ENCODE peak calls at places on chromosomes 12 and 14, in ten cellular contexts. One of them, this sample, is unnamed.
A peak's percentile ranks its signal among the peaks of the same experiment; 100 is the strongest.

GRCh38 chr12:16384732-16385131 is 37.3 kb downstream of the MGST1 start:
- DNase-seq in transverse colon: no peak
- DNase-seq in head of caudate nucleus: no peak
- DNase-seq in left kidney: no peak
- DNase-seq in stimulated activated naive CD8-positive, alpha-beta T cell treated with anti-CD3 and anti-CD28 coated beads, Interleukin-15, Interleukin-2, amounts not matched to agents 100 U/mL and 50 U/mL, for 24 hours: no peak
- DNase-seq in NCI-H1092 treated with DMSO at 0.1 percent for 48 hours: no peak
- DNase-seq in SHP77: no peak
- DNase-seq in GM03348: no peak
- DNase-seq in ELR: no peak
- DNase-seq in naive thymus-derived CD8-positive, alpha-beta T cell: no peak
- DNase-seq in this sample: no peak

GRCh38 chr14:89176090-89176757 is 240.8 kb downstream of the FOXN3 start:
- DNase-seq in transverse colon: no peak
- DNase-seq in head of caudate nucleus: no peak
- DNase-seq in left kidney: no peak
- DNase-seq in stimulated activated naive CD8-positive, alpha-beta T cell treated with anti-CD3 and anti-CD28 coated beads, Interleukin-15, Interleukin-2, amounts not matched to agents 100 U/mL and 50 U/mL, for 24 hours: no peak
- DNase-seq in NCI-H1092 treated with DMSO at 0.1 percent for 48 hours: no peak
- DNase-seq in SHP77: no peak
- DNase-seq in GM03348: no peak
- DNase-seq in ELR: no peak
- DNase-seq in naive thymus-derived CD8-positive, alpha-beta T cell: no peak
- DNase-seq in this sample: no peak

GRCh38 chr12:100576311-100577036 is 3.0 kb downstream of the GAS2L3 start:
- DNase-seq in transverse colon: no peak
- DNase-seq in head of caudate nucleus: no peak
- DNase-seq in left kidney: no peak
- DNase-seq in stimulated activated naive CD8-positive, alpha-beta T cell treated with anti-CD3 and anti-CD28 coated beads, Interleukin-15, Interleukin-2, amounts not matched to agents 100 U/mL and 50 U/mL, for 24 hours: no peak
- DNase-seq in NCI-H1092 treated with DMSO at 0.1 percent for 48 hours: no peak
- DNase-seq in SHP77: peak; percentile 15
- DNase-seq in GM03348: peak; percentile 59
- DNase-seq in ELR: peak; percentile 96
- DNase-seq in naive thymus-derived CD8-positive, alpha-beta T cell: no peak
- DNase-seq in this sample: no peak

GRCh38 chr12:18990866-18991265 is 138.7 kb upstream of the PLEKHA5 start:
- DNase-seq in transverse colon: no peak
- DNase-seq in head of caudate nucleus: no peak
- DNase-seq in left kidney: no peak
- DNase-seq in stimulated activated naive CD8-positive, alpha-beta T cell treated with anti-CD3 and anti-CD28 coated beads, Interleukin-15, Interleukin-2, amounts not matched to agents 100 U/mL and 50 U/mL, for 24 hours: no peak
- DNase-seq in NCI-H1092 treated with DMSO at 0.1 percent for 48 hours: peak; percentile 40
- DNase-seq in SHP77: no peak
- DNase-seq in GM03348: no peak
- DNase-seq in ELR: no peak
- DNase-seq in naive thymus-derived CD8-positive, alpha-beta T cell: no peak
- DNase-seq in this sample: no peak

GRCh38 chr14:68987653-68988036 is 8.5 kb upstream of the ACTN1 start:
- DNase-seq in transverse colon: no peak
- DNase-seq in head of caudate nucleus: no peak
- DNase-seq in left kidney: peak; percentile 33
- DNase-seq in stimulated activated naive CD8-positive, alpha-beta T cell treated with anti-CD3 and anti-CD28 coated beads, Interleukin-15, Interleukin-2, amounts not matched to agents 100 U/mL and 50 U/mL, for 24 hours: no peak
- DNase-seq in NCI-H1092 treated with DMSO at 0.1 percent for 48 hours: no peak
- DNase-seq in SHP77: no peak
- DNase-seq in GM03348: no peak
- DNase-seq in ELR: peak; percentile 31
- DNase-seq in naive thymus-derived CD8-positive, alpha-beta T cell: no peak
- DNase-seq in this sample: no peak

GRCh38 chr14:90979451-90979850 is 81.0 kb downstream of the RPS6KA5 start:
- DNase-seq in transverse colon: no peak
- DNase-seq in head of caudate nucleus: no peak
- DNase-seq in left kidney: no peak
- DNase-seq in stimulated activated naive CD8-positive, alpha-beta T cell treated with anti-CD3 and anti-CD28 coated beads, Interleukin-15, Interleukin-2, amounts not matched to agents 100 U/mL and 50 U/mL, for 24 hours: no peak
- DNase-seq in NCI-H1092 treated with DMSO at 0.1 percent for 48 hours: no peak
- DNase-seq in SHP77: no peak
- DNase-seq in GM03348: no peak
- DNase-seq in ELR: no peak
- DNase-seq in naive thymus-derived CD8-positive, alpha-beta T cell: no peak
- DNase-seq in this sample: no peak

GRCh38 chr12:125050868-125051267 is 14.4 kb upstream of the AACS start:
- DNase-seq in transverse colon: no peak
- DNase-seq in head of caudate nucleus: no peak
- DNase-seq in left kidney: no peak
- DNase-seq in stimulated activated naive CD8-positive, alpha-beta T cell treated with anti-CD3 and anti-CD28 coated beads, Interleukin-15, Interleukin-2, amounts not matched to agents 100 U/mL and 50 U/mL, for 24 hours: no peak
- DNase-seq in NCI-H1092 treated with DMSO at 0.1 percent for 48 hours: no peak
- DNase-seq in SHP77: no peak
- DNase-seq in GM03348: no peak
- DNase-seq in ELR: no peak
- DNase-seq in naive thymus-derived CD8-positive, alpha-beta T cell: no peak
- DNase-seq in this sample: no peak

GRCh38 chr14:22977434-22977683 is 5.0 kb downstream of the AJUBA start:
- DNase-seq in transverse colon: no peak
- DNase-seq in head of caudate nucleus: no peak
- DNase-seq in left kidney: no peak
- DNase-seq in stimulated activated naive CD8-positive, alpha-beta T cell treated with anti-CD3 and anti-CD28 coated beads, Interleukin-15, Interleukin-2, amounts not matched to agents 100 U/mL and 50 U/mL, for 24 hours: no peak
- DNase-seq in NCI-H1092 treated with DMSO at 0.1 percent for 48 hours: no peak
- DNase-seq in SHP77: no peak
- DNase-seq in GM03348: no peak
- DNase-seq in ELR: no peak
- DNase-seq in naive thymus-derived CD8-positive, alpha-beta T cell: no peak
- DNase-seq in this sample: no peak

GRCh38 chr12:93167841-93168492 is 209.8 kb upstream of the NUDT4 start:
- DNase-seq in transverse colon: peak; percentile 42
- DNase-seq in head of caudate nucleus: no peak
- DNase-seq in left kidney: peak; percentile 55
- DNase-seq in stimulated activated naive CD8-positive, alpha-beta T cell treated with anti-CD3 and anti-CD28 coated beads, Interleukin-15, Interleukin-2, amounts not matched to agents 100 U/mL and 50 U/mL, for 24 hours: peak; percentile 48
- DNase-seq in NCI-H1092 treated with DMSO at 0.1 percent for 48 hours: no peak
- DNase-seq in SHP77: no peak
- DNase-seq in GM03348: no peak
- DNase-seq in ELR: peak; percentile 29
- DNase-seq in naive thymus-derived CD8-positive, alpha-beta T cell: no peak
- DNase-seq in this sample: peak; percentile 17

GRCh38 chr12:121218588-121219352 is 8.8 kb downstream of the P2RX4 start:
- DNase-seq in transverse colon: peak; percentile 40
- DNase-seq in head of caudate nucleus: no peak
- DNase-seq in left kidney: no peak
- DNase-seq in stimulated activated naive CD8-positive, alpha-beta T cell treated with anti-CD3 and anti-CD28 coated beads, Interleukin-15, Interleukin-2, amounts not matched to agents 100 U/mL and 50 U/mL, for 24 hours: no peak
- DNase-seq in NCI-H1092 treated with DMSO at 0.1 percent for 48 hours: no peak
- DNase-seq in SHP77: no peak
- DNase-seq in GM03348: no peak
- DNase-seq in ELR: no peak
- DNase-seq in naive thymus-derived CD8-positive, alpha-beta T cell: no peak
- DNase-seq in this sample: no peak

GRCh38 chr14:22883191-22883976 is at the start of gene REM2:
- DNase-seq in transverse colon: no peak
- DNase-seq in head of caudate nucleus: no peak
- DNase-seq in left kidney: no peak
- DNase-seq in stimulated activated naive CD8-positive, alpha-beta T cell treated with anti-CD3 and anti-CD28 coated beads, Interleukin-15, Interleukin-2, amounts not matched to agents 100 U/mL and 50 U/mL, for 24 hours: no peak
- DNase-seq in NCI-H1092 treated with DMSO at 0.1 percent for 48 hours: peak; percentile 88
- DNase-seq in SHP77: peak; percentile 26
- DNase-seq in GM03348: no peak
- DNase-seq in ELR: no peak
- DNase-seq in naive thymus-derived CD8-positive, alpha-beta T cell: no peak
- DNase-seq in this sample: no peak

GRCh38 chr14:64971890-64972785 is at the start of gene RAB15:
- DNase-seq in transverse colon: peak; percentile 32
- DNase-seq in head of caudate nucleus: peak; percentile 51
- DNase-seq in left kidney: peak; percentile 81
- DNase-seq in stimulated activated naive CD8-positive, alpha-beta T cell treated with anti-CD3 and anti-CD28 coated beads, Interleukin-15, Interleukin-2, amounts not matched to agents 100 U/mL and 50 U/mL, for 24 hours: peak; percentile 46
- DNase-seq in NCI-H1092 treated with DMSO at 0.1 percent for 48 hours: peak; percentile 59
- DNase-seq in SHP77: no peak
- DNase-seq in GM03348: peak; percentile 88
- DNase-seq in ELR: peak; percentile 48
- DNase-seq in naive thymus-derived CD8-positive, alpha-beta T cell: peak; percentile 19
- DNase-seq in this sample: no peak

GRCh38 chr14:99742509-99743487 is 50.4 kb upstream of the EML1 start:
- DNase-seq in transverse colon: no peak
- DNase-seq in head of caudate nucleus: no peak
- DNase-seq in left kidney: no peak
- DNase-seq in stimulated activated naive CD8-positive, alpha-beta T cell treated with anti-CD3 and anti-CD28 coated beads, Interleukin-15, Interleukin-2, amounts not matched to agents 100 U/mL and 50 U/mL, for 24 hours: no peak
- DNase-seq in NCI-H1092 treated with DMSO at 0.1 percent for 48 hours: no peak
- DNase-seq in SHP77: no peak
- DNase-seq in GM03348: no peak
- DNase-seq in ELR: no peak
- DNase-seq in naive thymus-derived CD8-positive, alpha-beta T cell: no peak
- DNase-seq in this sample: no peak

GRCh38 chr14:36818794-36819384 is 157.2 kb downstream of the PAX9 start:
- DNase-seq in transverse colon: no peak
- DNase-seq in head of caudate nucleus: no peak
- DNase-seq in left kidney: no peak
- DNase-seq in stimulated activated naive CD8-positive, alpha-beta T cell treated with anti-CD3 and anti-CD28 coated beads, Interleukin-15, Interleukin-2, amounts not matched to agents 100 U/mL and 50 U/mL, for 24 hours: no peak
- DNase-seq in NCI-H1092 treated with DMSO at 0.1 percent for 48 hours: no peak
- DNase-seq in SHP77: no peak
- DNase-seq in GM03348: peak; percentile 27
- DNase-seq in ELR: no peak
- DNase-seq in naive thymus-derived CD8-positive, alpha-beta T cell: no peak
- DNase-seq in this sample: no peak

GRCh38 chr14:100066984-100067383 is 1.8 kb downstream of the EVL start:
- DNase-seq in transverse colon: no peak
- DNase-seq in head of caudate nucleus: no peak
- DNase-seq in left kidney: no peak
- DNase-seq in stimulated activated naive CD8-positive, alpha-beta T cell treated with anti-CD3 and anti-CD28 coated beads, Interleukin-15, Interleukin-2, amounts not matched to agents 100 U/mL and 50 U/mL, for 24 hours: peak; percentile 54
- DNase-seq in NCI-H1092 treated with DMSO at 0.1 percent for 48 hours: no peak
- DNase-seq in SHP77: no peak
- DNase-seq in GM03348: no peak
- DNase-seq in ELR: no peak
- DNase-seq in naive thymus-derived CD8-positive, alpha-beta T cell: no peak
- DNase-seq in this sample: no peak

GRCh38 chr14:95328876-95329503 is 9.3 kb upstream of the CLMN start:
- DNase-seq in transverse colon: no peak
- DNase-seq in head of caudate nucleus: no peak
- DNase-seq in left kidney: peak; percentile 9
- DNase-seq in stimulated activated naive CD8-positive, alpha-beta T cell treated with anti-CD3 and anti-CD28 coated beads, Interleukin-15, Interleukin-2, amounts not matched to agents 100 U/mL and 50 U/mL, for 24 hours: no peak
- DNase-seq in NCI-H1092 treated with DMSO at 0.1 percent for 48 hours: no peak
- DNase-seq in SHP77: no peak
- DNase-seq in GM03348: no peak
- DNase-seq in ELR: peak; percentile 21
- DNase-seq in naive thymus-derived CD8-positive, alpha-beta T cell: no peak
- DNase-seq in this sample: no peak

GRCh38 chr12:70427611-70428010 is 61.5 kb downstream of the KCNMB4 start:
- DNase-seq in transverse colon: no peak
- DNase-seq in head of caudate nucleus: no peak
- DNase-seq in left kidney: no peak
- DNase-seq in stimulated activated naive CD8-positive, alpha-beta T cell treated with anti-CD3 and anti-CD28 coated beads, Interleukin-15, Interleukin-2, amounts not matched to agents 100 U/mL and 50 U/mL, for 24 hours: no peak
- DNase-seq in NCI-H1092 treated with DMSO at 0.1 percent for 48 hours: no peak
- DNase-seq in SHP77: no peak
- DNase-seq in GM03348: peak; percentile 41
- DNase-seq in ELR: no peak
- DNase-seq in naive thymus-derived CD8-positive, alpha-beta T cell: no peak
- DNase-seq in this sample: no peak

GRCh38 chr12:69120331-69120730 is 119.0 kb upstream of the CPSF6 start:
- DNase-seq in transverse colon: no peak
- DNase-seq in head of caudate nucleus: no peak
- DNase-seq in left kidney: no peak
- DNase-seq in stimulated activated naive CD8-positive, alpha-beta T cell treated with anti-CD3 and anti-CD28 coated beads, Interleukin-15, Interleukin-2, amounts not matched to agents 100 U/mL and 50 U/mL, for 24 hours: no peak
- DNase-seq in NCI-H1092 treated with DMSO at 0.1 percent for 48 hours: no peak
- DNase-seq in SHP77: no peak
- DNase-seq in GM03348: no peak
- DNase-seq in ELR: no peak
- DNase-seq in naive thymus-derived CD8-positive, alpha-beta T cell: no peak
- DNase-seq in this sample: no peak

GRCh38 chr14:52077261-52077984 is 8.6 kb upstream of the NID2 start:
- DNase-seq in transverse colon: no peak
- DNase-seq in head of caudate nucleus: no peak
- DNase-seq in left kidney: no peak
- DNase-seq in stimulated activated naive CD8-positive, alpha-beta T cell treated with anti-CD3 and anti-CD28 coated beads, Interleukin-15, Interleukin-2, amounts not matched to agents 100 U/mL and 50 U/mL, for 24 hours: no peak
- DNase-seq in NCI-H1092 treated with DMSO at 0.1 percent for 48 hours: no peak
- DNase-seq in SHP77: no peak
- DNase-seq in GM03348: no peak
- DNase-seq in ELR: peak; percentile 55
- DNase-seq in naive thymus-derived CD8-positive, alpha-beta T cell: no peak
- DNase-seq in this sample: no peak

This sample was measured in adrenal gland.